ENCODE peak calls at places on chromosome 9, in ten cellular contexts. Q is C1 segment of cervical spinal cord; Z is Caki2; J is GM04504; P is GM20000; X is lower leg skin; U is activated naive CD8-positive, alpha-beta T cell treated with anti-CD3 and anti-CD28 coated beads, Interleukin-2, amount 50 U/mL, for 24 hours; F is EH; T is choroid plexus epithelial cell; Y is stimulated activated CD8-positive, alpha-beta memory T cell treated with anti-CD3 and anti-CD28 coated beads, Interleukin-7, amount 100 ng/mL, for 48 hours. L is an unnamed sample.

GRCh38 chr9:89555426-89556375 is 49.1 kb upstream of the GADD45G start:
- DNase-seq in Q (no peak), Z (peak; percentile 81), J (no peak), P (peak; percentile 52), X (peak; percentile 72), U (no peak), F (no peak), T (peak; percentile 62), Y (no peak), L (no peak)

GRCh38 chr9:89754223-89754622 is 149.4 kb downstream of the GADD45G start:
- DNase-seq in Q (no peak), Z (no peak), J (no peak), P (no peak), X (no peak), U (no peak), F (no peak), T (no peak), Y (no peak), L (no peak)

GRCh38 chr9:34588671-34589370 is 703 bp downstream of the CNTFR start:
- DNase-seq in Q (no peak), Z (no peak), J (no peak), P (no peak), X (no peak), U (peak; percentile 17), F (no peak), T (no peak), Y (no peak), L (no peak)

GRCh38 chr9:20552874-20553624 is 69.2 kb downstream of the MLLT3 start:
- DNase-seq in Q (no peak), Z (peak; percentile 75), J (no peak), P (no peak), X (no peak), U (no peak), F (peak; percentile 35), T (peak; percentile 41), Y (no peak), L (no peak)

GRCh38 chr9:16125637-16126036 is 572.8 kb downstream of the CCDC171 start:
- DNase-seq in Q (no peak), Z (no peak), J (no peak), P (no peak), X (no peak), U (no peak), F (peak; percentile 60), T (peak; percentile 60), Y (no peak), L (no peak)

GRCh38 chr9:38246833-38247232 is 145.7 kb upstream of the ALDH1B1 start:
- DNase-seq in Q (no peak), Z (no peak), J (no peak), P (no peak), X (peak; percentile 60), U (no peak), F (no peak), T (no peak), Y (no peak), L (no peak)

GRCh38 chr9:34987160-34988040 is 2.1 kb upstream of the DNAJB5 start:
- DNase-seq in Q (no peak), Z (no peak), J (no peak), P (no peak), X (no peak), U (no peak), F (no peak), T (no peak), Y (no peak), L (no peak)

GRCh38 chr9:128553695-128554094 is 1.3 kb downstream of the SPTAN1 start:
- DNase-seq in Q (no peak), Z (no peak), J (no peak), P (no peak), X (no peak), U (no peak), F (peak; percentile 78), T (peak; percentile 88), Y (no peak), L (no peak)

GRCh38 chr9:93268551-93269314 is 84.8 kb downstream of the WNK2 start:
- DNase-seq in Q (no peak), Z (no peak), J (no peak), P (peak; percentile 73), X (no peak), U (peak; percentile 19), F (no peak), T (no peak), Y (peak; percentile 29), L (no peak)

GRCh38 chr9:88458716-88459115 is 70.5 kb downstream of the SPIN1 start:
- DNase-seq in Q (no peak), Z (no peak), J (peak; percentile 79), P (no peak), X (no peak), U (no peak), F (peak; percentile 95), T (peak; percentile 86), Y (no peak), L (no peak)

GRCh38 chr9:99820330-99821186 is 1.1 kb upstream of the NR4A3 start:
- DNase-seq in Q (peak; percentile 78), Z (no peak), J (no peak), P (peak; percentile 73), X (peak; percentile 95), U (peak; percentile 72), F (peak; percentile 74), T (peak; percentile 90), Y (peak; percentile 68), L (no peak)

GRCh38 chr9:121609845-121610637 is 41.4 kb upstream of the DAB2IP start:
- DNase-seq in Q (no peak), Z (peak; percentile 89), J (no peak), P (no peak), X (no peak), U (no peak), F (peak; percentile 71), T (peak; percentile 28), Y (no peak), L (no peak)

GRCh38 chr9:115226152-115226551 is 108.2 kb upstream of the TNC start:
- DNase-seq in Q (no peak), Z (no peak), J (no peak), P (no peak), X (no peak), U (no peak), F (no peak), T (no peak), Y (no peak), L (no peak)

GRCh38 chr9:132728071-132728470 is 57.8 kb downstream of the GTF3C4 start:
- DNase-seq in Q (no peak), Z (no peak), J (no peak), P (no peak), X (no peak), U (no peak), F (no peak), T (no peak), Y (no peak), L (no peak)

GRCh38 chr9:127214421-127215265 is 49.9 kb upstream of the GARNL3 start:
- DNase-seq in Q (no peak), Z (peak; percentile 51), J (peak; percentile 49), P (peak; percentile 77), X (peak; percentile 89), U (peak; percentile 62), F (peak; percentile 61), T (peak; percentile 69), Y (peak; percentile 45), L (peak; percentile 73)

GRCh38 chr9:9718691-9719090 is 894.1 kb downstream of the PTPRD start:
- DNase-seq in Q (no peak), Z (no peak), J (no peak), P (no peak), X (no peak), U (no peak), F (no peak), T (no peak), Y (no peak), L (no peak)

GRCh38 chr9:84057662-84058061 is 77.1 kb downstream of the RMI1 start:
- DNase-seq in Q (no peak), Z (no peak), J (no peak), P (no peak), X (no peak), U (no peak), F (no peak), T (no peak), Y (no peak), L (no peak)

GRCh38 chr9:24912767-24913166 is 367.1 kb upstream of the IZUMO3 start:
- DNase-seq in Q (no peak), Z (no peak), J (no peak), P (no peak), X (no peak), U (no peak), F (no peak), T (peak; percentile 0), Y (no peak), L (no peak)

GRCh38 chr9:117232991-117233390 is 181.9 kb downstream of the ASTN2 start:
- DNase-seq in Q (no peak), Z (no peak), J (no peak), P (no peak), X (no peak), U (no peak), F (no peak), T (no peak), Y (no peak), L (no peak)

GRCh38 chr9:97954550-97954989 is 16.6 kb upstream of the HEMGN start:
- DNase-seq in Q (no peak), Z (peak; percentile 17), J (no peak), P (peak; percentile 63), X (no peak), U (peak; percentile 43), F (peak; percentile 21), T (peak; percentile 21), Y (peak; percentile 24), L (peak; percentile 72)

GRCh38 chr9:68802525-68803015 is 97.5 kb downstream of the PIP5K1B start:
- DNase-seq in Q (no peak), Z (no peak), J (no peak), P (peak; percentile 75), X (no peak), U (peak; percentile 18), F (no peak), T (no peak), Y (peak; percentile 29), L (no peak)

GRCh38 chr9:28086881-28087280 is 513.6 kb upstream of the C9orf72 start:
- DNase-seq in Q (no peak), Z (no peak), J (no peak), P (no peak), X (no peak), U (no peak), F (no peak), T (no peak), Y (no peak), L (no peak)

GRCh38 chr9:84917366-84918063 is 248.0 kb downstream of the NTRK2 start:
- DNase-seq in Q (no peak), Z (no peak), J (no peak), P (no peak), X (no peak), U (no peak), F (no peak), T (no peak), Y (no peak), L (no peak)